ENCODE peak calls at places on chromosome 4, in nine cellular contexts. One of them, this sample, is unnamed.

GRCh38 chr4:41257257-41257900 is 651 bp downstream of the UCHL1 start:
- DNase-seq in OCI-LY7: peak
- DNase-seq in IMR-90: peak
- DNase-seq in esophagus muscularis mucosa: no peak
- DNase-seq in tibial nerve: no peak
- DNase-seq in thyroid gland: peak
- DNase-seq in choroid plexus epithelial cell: peak
- DNase-seq in ovary: peak
- DNase-seq in WERI-Rb-1: peak
- DNase-seq in this sample: peak

GRCh38 chr4:1403591-1404572 is 2.4 kb downstream of the NKX1-1 start:
- DNase-seq in IMR-90: no peak
- DNase-seq in thyroid gland: no peak
- DNase-seq in ovary: no peak
- DNase-seq in tibial nerve: no peak
- DNase-seq in esophagus muscularis mucosa: no peak
- DNase-seq in OCI-LY7: no peak
- DNase-seq in WERI-Rb-1: peak
- DNase-seq in choroid plexus epithelial cell: no peak
- DNase-seq in this sample: no peak

GRCh38 chr4:136863756-136864155 is 668.5 kb downstream of the PCDH18 start:
- DNase-seq in IMR-90: peak
- DNase-seq in OCI-LY7: no peak
- DNase-seq in choroid plexus epithelial cell: peak
- DNase-seq in esophagus muscularis mucosa: no peak
- DNase-seq in tibial nerve: no peak
- DNase-seq in WERI-Rb-1: peak
- DNase-seq in thyroid gland: no peak
- DNase-seq in ovary: no peak
- DNase-seq in this sample: peak

GRCh38 chr4:38381788-38382187 is 282.2 kb upstream of the KLF3 start:
- DNase-seq in choroid plexus epithelial cell: no peak
- DNase-seq in OCI-LY7: no peak
- DNase-seq in esophagus muscularis mucosa: peak
- DNase-seq in tibial nerve: no peak
- DNase-seq in IMR-90: no peak
- DNase-seq in WERI-Rb-1: no peak
- DNase-seq in ovary: peak
- DNase-seq in thyroid gland: no peak
- DNase-seq in this sample: no peak

GRCh38 chr4:21649691-21650090 is 298.9 kb downstream of the KCNIP4 start:
- DNase-seq in esophagus muscularis mucosa: no peak
- DNase-seq in WERI-Rb-1: no peak
- DNase-seq in thyroid gland: no peak
- DNase-seq in IMR-90: no peak
- DNase-seq in ovary: no peak
- DNase-seq in OCI-LY7: no peak
- DNase-seq in choroid plexus epithelial cell: no peak
- DNase-seq in tibial nerve: no peak
- DNase-seq in this sample: no peak

GRCh38 chr4:162699629-162700028 is 467.1 kb downstream of the NAF1 start:
- DNase-seq in IMR-90: no peak
- DNase-seq in WERI-Rb-1: no peak
- DNase-seq in tibial nerve: no peak
- DNase-seq in choroid plexus epithelial cell: no peak
- DNase-seq in esophagus muscularis mucosa: no peak
- DNase-seq in OCI-LY7: no peak
- DNase-seq in ovary: no peak
- DNase-seq in thyroid gland: no peak
- DNase-seq in this sample: no peak

GRCh38 chr4:101229116-101229515 is 118.2 kb downstream of the PPP3CA start:
- DNase-seq in esophagus muscularis mucosa: no peak
- DNase-seq in ovary: no peak
- DNase-seq in WERI-Rb-1: no peak
- DNase-seq in choroid plexus epithelial cell: peak
- DNase-seq in OCI-LY7: no peak
- DNase-seq in thyroid gland: no peak
- DNase-seq in IMR-90: peak
- DNase-seq in tibial nerve: no peak
- DNase-seq in this sample: peak

GRCh38 chr4:718460-718859 is 12.8 kb downstream of the PCGF3 start:
- DNase-seq in IMR-90: no peak
- DNase-seq in esophagus muscularis mucosa: no peak
- DNase-seq in ovary: no peak
- DNase-seq in tibial nerve: no peak
- DNase-seq in OCI-LY7: no peak
- DNase-seq in choroid plexus epithelial cell: no peak
- DNase-seq in thyroid gland: no peak
- DNase-seq in WERI-Rb-1: no peak
- DNase-seq in this sample: no peak

GRCh38 chr4:94595880-94596483 is 144.2 kb downstream of the PDLIM5 start:
- DNase-seq in ovary: no peak
- DNase-seq in thyroid gland: no peak
- DNase-seq in tibial nerve: no peak
- DNase-seq in IMR-90: peak
- DNase-seq in OCI-LY7: peak
- DNase-seq in esophagus muscularis mucosa: no peak
- DNase-seq in WERI-Rb-1: no peak
- DNase-seq in choroid plexus epithelial cell: peak
- DNase-seq in this sample: peak

GRCh38 chr4:121842862-121843261 is 19.2 kb upstream of the CCNA2 start:
- DNase-seq in thyroid gland: no peak
- DNase-seq in esophagus muscularis mucosa: no peak
- DNase-seq in OCI-LY7: no peak
- DNase-seq in WERI-Rb-1: no peak
- DNase-seq in IMR-90: no peak
- DNase-seq in ovary: no peak
- DNase-seq in tibial nerve: no peak
- DNase-seq in choroid plexus epithelial cell: no peak
- DNase-seq in this sample: no peak

GRCh38 chr4:35063171-35063570 is 1181.1 kb downstream of the ARAP2 start:
- DNase-seq in ovary: no peak
- DNase-seq in tibial nerve: no peak
- DNase-seq in WERI-Rb-1: no peak
- DNase-seq in thyroid gland: no peak
- DNase-seq in OCI-LY7: no peak
- DNase-seq in IMR-90: no peak
- DNase-seq in esophagus muscularis mucosa: no peak
- DNase-seq in choroid plexus epithelial cell: no peak
- DNase-seq in this sample: no peak

GRCh38 chr4:155759372-155760252 is 791 bp downstream of the GUCY1B1 start:
- DNase-seq in esophagus muscularis mucosa: no peak
- DNase-seq in tibial nerve: no peak
- DNase-seq in thyroid gland: peak
- DNase-seq in WERI-Rb-1: peak
- DNase-seq in IMR-90: peak
- DNase-seq in OCI-LY7: no peak
- DNase-seq in ovary: peak
- DNase-seq in choroid plexus epithelial cell: peak
- DNase-seq in this sample: peak

GRCh38 chr4:138864961-138865720 is 150.4 kb upstream of the NOCT start:
- DNase-seq in thyroid gland: peak
- DNase-seq in ovary: no peak
- DNase-seq in IMR-90: no peak
- DNase-seq in tibial nerve: no peak
- DNase-seq in WERI-Rb-1: peak
- DNase-seq in esophagus muscularis mucosa: no peak
- DNase-seq in OCI-LY7: no peak
- DNase-seq in choroid plexus epithelial cell: no peak
- DNase-seq in this sample: no peak

GRCh38 chr4:84673475-84674230 is 90.7 kb downstream of the CDS1 start:
- DNase-seq in esophagus muscularis mucosa: no peak
- DNase-seq in thyroid gland: no peak
- DNase-seq in tibial nerve: no peak
- DNase-seq in OCI-LY7: no peak
- DNase-seq in ovary: no peak
- DNase-seq in WERI-Rb-1: no peak
- DNase-seq in IMR-90: peak
- DNase-seq in choroid plexus epithelial cell: peak
- DNase-seq in this sample: peak

GRCh38 chr4:138951764-138952163 is 63.8 kb upstream of the NOCT start:
- DNase-seq in esophagus muscularis mucosa: no peak
- DNase-seq in IMR-90: no peak
- DNase-seq in WERI-Rb-1: no peak
- DNase-seq in OCI-LY7: no peak
- DNase-seq in tibial nerve: no peak
- DNase-seq in choroid plexus epithelial cell: no peak
- DNase-seq in thyroid gland: no peak
- DNase-seq in ovary: no peak
- DNase-seq in this sample: no peak

GRCh38 chr4:111793686-111794085 is 351.6 kb upstream of the FAM241A start:
- DNase-seq in tibial nerve: no peak
- DNase-seq in WERI-Rb-1: no peak
- DNase-seq in thyroid gland: no peak
- DNase-seq in IMR-90: no peak
- DNase-seq in choroid plexus epithelial cell: no peak
- DNase-seq in ovary: no peak
- DNase-seq in esophagus muscularis mucosa: no peak
- DNase-seq in OCI-LY7: no peak
- DNase-seq in this sample: no peak

GRCh38 chr4:111789901-111790640 is 355.2 kb upstream of the FAM241A start:
- DNase-seq in WERI-Rb-1: no peak
- DNase-seq in OCI-LY7: no peak
- DNase-seq in tibial nerve: no peak
- DNase-seq in ovary: no peak
- DNase-seq in choroid plexus epithelial cell: no peak
- DNase-seq in thyroid gland: no peak
- DNase-seq in esophagus muscularis mucosa: no peak
- DNase-seq in IMR-90: no peak
- DNase-seq in this sample: no peak

GRCh38 chr4:111792592-111792991 is 352.7 kb upstream of the FAM241A start:
- DNase-seq in ovary: no peak
- DNase-seq in IMR-90: no peak
- DNase-seq in OCI-LY7: no peak
- DNase-seq in thyroid gland: no peak
- DNase-seq in WERI-Rb-1: no peak
- DNase-seq in esophagus muscularis mucosa: no peak
- DNase-seq in choroid plexus epithelial cell: no peak
- DNase-seq in tibial nerve: no peak
- DNase-seq in this sample: no peak

GRCh38 chr4:111788046-111788642 is 357.1 kb upstream of the FAM241A start:
- DNase-seq in choroid plexus epithelial cell: no peak
- DNase-seq in ovary: no peak
- DNase-seq in tibial nerve: no peak
- DNase-seq in OCI-LY7: no peak
- DNase-seq in esophagus muscularis mucosa: no peak
- DNase-seq in thyroid gland: peak
- DNase-seq in WERI-Rb-1: peak
- DNase-seq in IMR-90: no peak
- DNase-seq in this sample: no peak
- H3K4me3 ChIP-seq in choroid plexus epithelial cell: no peak
- H3K4me3 ChIP-seq in ovary: no peak
- H3K4me3 ChIP-seq in tibial nerve: peak
- H3K4me3 ChIP-seq in OCI-LY7: no peak
- H3K4me3 ChIP-seq in esophagus muscularis mucosa: no peak
- H3K4me3 ChIP-seq in thyroid gland: no peak
- H3K4me3 ChIP-seq in WERI-Rb-1: peak
- H3K4me3 ChIP-seq in IMR-90: no peak
- H3K4me3 ChIP-seq in this sample: no peak

GRCh38 chr4:132737344-132737743 is 411.8 kb upstream of the PCDH10 start:
- DNase-seq in esophagus muscularis mucosa: no peak
- DNase-seq in WERI-Rb-1: peak
- DNase-seq in tibial nerve: no peak
- DNase-seq in thyroid gland: no peak
- DNase-seq in OCI-LY7: no peak
- DNase-seq in ovary: no peak
- DNase-seq in IMR-90: no peak
- DNase-seq in choroid plexus epithelial cell: no peak
- DNase-seq in this sample: no peak
- TF ChIP-seq CTCF in esophagus muscularis mucosa: no peak
- TF ChIP-seq CTCF in WERI-Rb-1: peak
- TF ChIP-seq CTCF in tibial nerve: no peak
- TF ChIP-seq CTCF in thyroid gland: no peak
- TF ChIP-seq CTCF in OCI-LY7: no peak
- TF ChIP-seq CTCF in ovary: no peak
- TF ChIP-seq CTCF in IMR-90: no peak
- TF ChIP-seq CTCF in choroid plexus epithelial cell: no peak
- TF ChIP-seq CTCF in this sample: no peak

GRCh38 chr4:110475881-110476818 is at the start of gene ENPEP:
- DNase-seq in ovary: no peak
- DNase-seq in esophagus muscularis mucosa: no peak
- DNase-seq in tibial nerve: peak
- DNase-seq in WERI-Rb-1: no peak
- DNase-seq in IMR-90: peak
- DNase-seq in OCI-LY7: no peak
- DNase-seq in choroid plexus epithelial cell: peak
- DNase-seq in thyroid gland: no peak
- DNase-seq in this sample: peak
- H3K4me3 ChIP-seq in ovary: peak
- H3K4me3 ChIP-seq in esophagus muscularis mucosa: peak
- H3K4me3 ChIP-seq in tibial nerve: peak
- H3K4me3 ChIP-seq in WERI-Rb-1: no peak
- H3K4me3 ChIP-seq in IMR-90: peak
- H3K4me3 ChIP-seq in OCI-LY7: no peak
- H3K4me3 ChIP-seq in choroid plexus epithelial cell: peak
- H3K4me3 ChIP-seq in thyroid gland: peak
- H3K4me3 ChIP-seq in this sample: peak

GRCh38 chr4:23718435-23718834 is 171.4 kb downstream of the PPARGC1A start:
- DNase-seq in thyroid gland: no peak
- DNase-seq in esophagus muscularis mucosa: no peak
- DNase-seq in ovary: no peak
- DNase-seq in choroid plexus epithelial cell: no peak
- DNase-seq in OCI-LY7: no peak
- DNase-seq in WERI-Rb-1: no peak
- DNase-seq in tibial nerve: no peak
- DNase-seq in IMR-90: no peak
- DNase-seq in this sample: no peak

GRCh38 chr4:23720556-23720955 is 169.3 kb downstream of the PPARGC1A start:
- DNase-seq in WERI-Rb-1: no peak
- DNase-seq in IMR-90: no peak
- DNase-seq in choroid plexus epithelial cell: no peak
- DNase-seq in thyroid gland: no peak
- DNase-seq in esophagus muscularis mucosa: no peak
- DNase-seq in ovary: no peak
- DNase-seq in OCI-LY7: no peak
- DNase-seq in tibial nerve: no peak
- DNase-seq in this sample: no peak

DNA sequence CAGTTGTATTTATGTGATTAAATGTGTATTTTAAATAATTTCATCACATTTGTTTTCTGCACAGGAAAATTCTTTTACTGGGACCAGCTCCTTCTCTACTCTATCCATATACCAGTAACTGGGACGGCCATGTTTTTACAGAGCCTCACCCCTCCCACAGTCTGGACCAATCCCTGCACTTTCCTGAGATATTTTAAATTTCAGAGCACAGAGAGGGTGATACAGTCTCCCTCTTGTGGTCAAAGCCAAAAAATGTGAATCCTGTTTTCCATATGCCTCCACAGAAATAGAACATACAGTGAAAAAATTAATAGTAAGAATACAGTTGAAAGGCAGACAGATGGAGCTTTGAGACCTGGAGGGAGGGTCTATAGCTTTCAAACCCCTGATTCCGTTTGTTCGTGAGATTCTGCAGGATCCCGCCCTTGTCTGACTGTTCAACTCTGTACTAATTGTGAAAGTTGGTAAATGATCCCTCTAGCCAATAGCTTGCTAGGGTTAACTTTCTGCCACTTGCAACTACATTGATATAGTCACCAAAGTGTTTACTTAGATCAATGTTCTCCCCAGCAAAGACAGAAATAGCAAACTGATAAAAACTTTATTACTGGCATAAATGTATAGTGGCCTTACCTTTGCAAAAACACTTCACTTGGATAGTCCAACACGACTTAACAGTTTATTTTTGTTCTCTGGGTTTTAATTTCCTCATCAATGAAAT is 172.2 kb downstream of the PPARGC1A start:
- DNase-seq in thyroid gland: no peak
- DNase-seq in esophagus muscularis mucosa: no peak
- DNase-seq in ovary: no peak
- DNase-seq in WERI-Rb-1: peak
- DNase-seq in tibial nerve: no peak
- DNase-seq in IMR-90: peak
- DNase-seq in OCI-LY7: peak
- DNase-seq in choroid plexus epithelial cell: peak
- DNase-seq in this sample: peak
- TF ChIP-seq CTCF in thyroid gland: peak
- TF ChIP-seq CTCF in esophagus muscularis mucosa: no peak
- TF ChIP-seq CTCF in ovary: no peak
- TF ChIP-seq CTCF in WERI-Rb-1: peak
- TF ChIP-seq CTCF in tibial nerve: no peak
- TF ChIP-seq CTCF in IMR-90: peak
- TF ChIP-seq CTCF in OCI-LY7: peak
- TF ChIP-seq CTCF in choroid plexus epithelial cell: peak
- TF ChIP-seq CTCF in this sample: peak